ENCODE peak calls at places on chromosomes 1 and 21, in five cellular contexts. I, F, K, R and J are unnamed samples.

GRCh38 chr1:17886838-17887441 is 131.8 kb downstream of the ACTL8 start:
- DNase-seq in I (no peak), R (no peak), K (no peak), F (no peak), J (no peak)

GRCh38 chr1:96183928-96184327 is 537.7 kb upstream of the PTBP2 start:
- DNase-seq in K (no peak), R (no peak), I (no peak), F (no peak), J (no peak)

GRCh38 chr1:172040466-172040865 is 199.2 kb downstream of the DNM3 start:
- DNase-seq in K (no peak), I (no peak), R (peak; percentile 52), F (no peak), J (no peak)

GRCh38 chr1:109925159-109925990 is 14.7 kb downstream of the CSF1 start:
- DNase-seq in I (no peak), K (no peak), F (no peak), R (no peak), J (no peak)

GRCh38 chr1:83818916-83819315 is 180.0 kb downstream of the TTLL7 start:
- DNase-seq in R (peak; percentile 58), F (no peak), K (no peak), I (peak; percentile 48), J (peak; percentile 54)

GRCh38 chr1:91806146-91806545 is 79.8 kb downstream of the TGFBR3 start:
- DNase-seq in I (no peak), R (peak; percentile 76), F (no peak), K (no peak), J (peak; percentile 62)

GRCh38 chr1:157073944-157074685 is 25.5 kb downstream of the ETV3L start:
- DNase-seq in K (peak; percentile 40), I (peak; percentile 82), F (peak; percentile 70), R (peak; percentile 84), J (peak; percentile 89)

GRCh38 chr1:183318433-183318832 is 99.7 kb downstream of the NMNAT2 start:
- DNase-seq in I (peak; percentile 82), F (peak; percentile 73), R (peak; percentile 97), K (no peak), J (peak; percentile 40)

GRCh38 chr1:117658676-117659075 is 52.8 kb downstream of the TENT5C start:
- DNase-seq in F (no peak), R (no peak), I (no peak), K (no peak), J (no peak)

GRCh38 chr1:247487057-247487456 is 29.2 kb upstream of the OR2B11 start:
- DNase-seq in F (no peak), K (peak; percentile 23), I (no peak), R (peak; percentile 43), J (peak; percentile 27)

GRCh38 chr1:156815307-156815826 is 1.3 kb downstream of the SH2D2A start:
- DNase-seq in R (peak; percentile 83), I (peak; percentile 38), K (no peak), F (peak; percentile 57), J (no peak)

GRCh38 chr1:6052543-6053205 is 7.0 kb downstream of the KCNAB2 start:
- DNase-seq in R (peak; percentile 76), K (peak; percentile 89), F (peak; percentile 51), I (peak; percentile 77), J (peak; percentile 85)

GRCh38 chr1:65470766-65471165 is 50.3 kb downstream of the LEPR start:
- DNase-seq in R (peak; percentile 38), K (no peak), F (no peak), I (no peak), J (no peak)

GRCh38 chr1:110548381-110548780 is 29.4 kb upstream of the KCNA10 start:
- DNase-seq in I (peak; percentile 42), K (no peak), R (peak; percentile 20), F (no peak), J (no peak)

GRCh38 chr1:46862348-46862747 is 63.5 kb downstream of the CYP4B1 start:
- DNase-seq in I (no peak), K (no peak), R (no peak), F (no peak), J (no peak)

GRCh38 chr21:40618216-40618615 is 228.7 kb downstream of the DSCAM start:
- DNase-seq in F (no peak), R (no peak), K (peak; percentile 24), I (no peak), J (no peak)

GRCh38 chr21:43864806-43865470 is at the start of gene AGPAT3:
- DNase-seq in R (no peak), K (no peak), I (peak; percentile 32), F (peak; percentile 45), J (peak; percentile 17)

GRCh38 chr1:201711811-201712210 is 117.1 kb upstream of the IPO9 start:
- DNase-seq in I (no peak), R (no peak), K (no peak), F (no peak), J (no peak)
- H3K27ac ChIP-seq in I (no peak overlapping the region), R (peak overlapping the region; percentile 74), K (no peak overlapping the region), F (peak overlapping the region; percentile 94), J (no peak overlapping the region)

GRCh38 chr1:41889506-41890414 is 29.0 kb downstream of the HIVEP3 start:
- DNase-seq in F (no peak), K (no peak), R (no peak), I (no peak), J (no peak)

GRCh38 chr1:41892211-41892840 is 26.4 kb downstream of the HIVEP3 start:
- DNase-seq in K (no peak), F (no peak), R (peak; percentile 27), I (peak; percentile 26), J (peak; percentile 33)

GRCh38 chr1:41891403-41891896 is 27.3 kb downstream of the HIVEP3 start:
- DNase-seq in F (no peak), K (no peak), R (peak; percentile 51), I (peak; percentile 47), J (no peak)

GRCh38 chr1:41888756-41889155 is 30.0 kb downstream of the HIVEP3 start:
- DNase-seq in F (no peak), I (no peak), K (no peak), R (no peak), J (no peak)

GRCh38 chr1:41890841-41891311 is 27.8 kb downstream of the HIVEP3 start:
- DNase-seq in F (peak; percentile 35), K (no peak), I (peak; percentile 76), R (peak; percentile 29), J (peak; percentile 34)
- H3K4me1 ChIP-seq in F (peaks cover 2% of the 10 kb centered on the region), K (peaks cover 3% of the 10 kb centered on the region), I (peaks cover 33% of the 10 kb centered on the region), R (no peaks in the 10 kb centered on the region), J (peaks cover 3% of the 10 kb centered on the region)

GRCh38 chr21:7957713-7958064 is 2563.7 kb upstream of the TPTE start:
- DNase-seq in R (no peak), K (no peak), F (no peak), I (no peak), J (no peak)
- H3K9me3 ChIP-seq in R (peaks cover 40% of the 10 kb centered on the region), K (peaks cover 21% of the 10 kb centered on the region), F (peaks cover 69% of the 10 kb centered on the region), I (peaks cover 4% of the 10 kb centered on the region), J (no peaks in the 10 kb centered on the region)

GRCh38 chr1:50522943-50523342 is 99.7 kb upstream of the DMRTA2 start:
- DNase-seq in F (no peak), R (no peak), K (no peak), I (no peak), J (no peak)
- H3K27ac ChIP-seq in F (no peak overlapping the region), R (no peak overlapping the region), K (no peak overlapping the region), I (no peak overlapping the region), J (no peak overlapping the region)